ENCODE peak calls at places on chromosomes 6 and 20, in five cellular contexts. One of them, this sample, is unnamed.
A peak's percentile ranks its signal among the peaks of the same experiment; 100 is the strongest.

GRCh38 chr6:35737413-35738211 is 780 bp downstream of the ARMC12 start:
- DNase-seq in stimulated activated CD8-positive, alpha-beta memory T cell treated with anti-CD3 and anti-CD28 coated beads, Interleukin-4, amount 100 ng/mL, for 24 hours: no peak
- DNase-seq in activated CD4-positive, alpha-beta T cell treated with anti-CD3 and anti-CD28 coated beads, Interleukin-2, amount 50 U/mL, for 24 hours: no peak
- DNase-seq in IMR-90: peak; percentile 87
- DNase-seq in GM13977: peak; percentile 79
- DNase-seq in this sample: peak; percentile 50

GRCh38 chr20:16574656-16575355 is 1.6 kb upstream of the KIF16B start:
- DNase-seq in IMR-90: peak; percentile 68
- DNase-seq in activated CD4-positive, alpha-beta T cell treated with anti-CD3 and anti-CD28 coated beads, Interleukin-2, amount 50 U/mL, for 24 hours: peak; percentile 79
- DNase-seq in stimulated activated CD8-positive, alpha-beta memory T cell treated with anti-CD3 and anti-CD28 coated beads, Interleukin-4, amount 100 ng/mL, for 24 hours: peak; percentile 73
- DNase-seq in GM13977: peak; percentile 83
- DNase-seq in this sample: peak; percentile 35

GRCh38 chr6:54981647-54982046 is 135.1 kb downstream of the FAM83B start:
- DNase-seq in activated CD4-positive, alpha-beta T cell treated with anti-CD3 and anti-CD28 coated beads, Interleukin-2, amount 50 U/mL, for 24 hours: no peak
- DNase-seq in GM13977: no peak
- DNase-seq in stimulated activated CD8-positive, alpha-beta memory T cell treated with anti-CD3 and anti-CD28 coated beads, Interleukin-4, amount 100 ng/mL, for 24 hours: no peak
- DNase-seq in IMR-90: peak; percentile 65
- DNase-seq in this sample: no peak

GRCh38 chr6:9205645-9206044 is 770.3 kb upstream of the SLC35B3 start:
- DNase-seq in activated CD4-positive, alpha-beta T cell treated with anti-CD3 and anti-CD28 coated beads, Interleukin-2, amount 50 U/mL, for 24 hours: no peak
- DNase-seq in IMR-90: no peak
- DNase-seq in stimulated activated CD8-positive, alpha-beta memory T cell treated with anti-CD3 and anti-CD28 coated beads, Interleukin-4, amount 100 ng/mL, for 24 hours: no peak
- DNase-seq in GM13977: no peak
- DNase-seq in this sample: no peak

GRCh38 chr6:116266803-116267202 is 12.9 kb downstream of the TSPYL1 start:
- DNase-seq in activated CD4-positive, alpha-beta T cell treated with anti-CD3 and anti-CD28 coated beads, Interleukin-2, amount 50 U/mL, for 24 hours: no peak
- DNase-seq in stimulated activated CD8-positive, alpha-beta memory T cell treated with anti-CD3 and anti-CD28 coated beads, Interleukin-4, amount 100 ng/mL, for 24 hours: no peak
- DNase-seq in GM13977: no peak
- DNase-seq in IMR-90: no peak
- DNase-seq in this sample: no peak

GRCh38 chr6:29559524-29560287 is at the start of gene UBD:
- DNase-seq in activated CD4-positive, alpha-beta T cell treated with anti-CD3 and anti-CD28 coated beads, Interleukin-2, amount 50 U/mL, for 24 hours: no peak
- DNase-seq in GM13977: no peak
- DNase-seq in IMR-90: no peak
- DNase-seq in stimulated activated CD8-positive, alpha-beta memory T cell treated with anti-CD3 and anti-CD28 coated beads, Interleukin-4, amount 100 ng/mL, for 24 hours: no peak
- DNase-seq in this sample: no peak

GRCh38 chr20:57977588-57977987 is 250.9 kb downstream of the ANKRD60 start:
- DNase-seq in IMR-90: no peak
- DNase-seq in GM13977: no peak
- DNase-seq in activated CD4-positive, alpha-beta T cell treated with anti-CD3 and anti-CD28 coated beads, Interleukin-2, amount 50 U/mL, for 24 hours: no peak
- DNase-seq in stimulated activated CD8-positive, alpha-beta memory T cell treated with anti-CD3 and anti-CD28 coated beads, Interleukin-4, amount 100 ng/mL, for 24 hours: no peak
- DNase-seq in this sample: no peak

GRCh38 chr6:43758617-43759050 is 11.4 kb upstream of the VEGFA start:
- DNase-seq in IMR-90: no peak
- DNase-seq in stimulated activated CD8-positive, alpha-beta memory T cell treated with anti-CD3 and anti-CD28 coated beads, Interleukin-4, amount 100 ng/mL, for 24 hours: no peak
- DNase-seq in activated CD4-positive, alpha-beta T cell treated with anti-CD3 and anti-CD28 coated beads, Interleukin-2, amount 50 U/mL, for 24 hours: no peak
- DNase-seq in GM13977: peak; percentile 60
- DNase-seq in this sample: no peak

GRCh38 chr6:26124550-26125014 is 37.4 kb downstream of the HFE start:
- DNase-seq in stimulated activated CD8-positive, alpha-beta memory T cell treated with anti-CD3 and anti-CD28 coated beads, Interleukin-4, amount 100 ng/mL, for 24 hours: no peak
- DNase-seq in IMR-90: no peak
- DNase-seq in activated CD4-positive, alpha-beta T cell treated with anti-CD3 and anti-CD28 coated beads, Interleukin-2, amount 50 U/mL, for 24 hours: peak; percentile 25
- DNase-seq in GM13977: no peak
- DNase-seq in this sample: no peak

GRCh38 chr20:36601546-36601945 is 4.0 kb upstream of the RAB5IF start:
- DNase-seq in IMR-90: no peak
- DNase-seq in activated CD4-positive, alpha-beta T cell treated with anti-CD3 and anti-CD28 coated beads, Interleukin-2, amount 50 U/mL, for 24 hours: no peak
- DNase-seq in GM13977: no peak
- DNase-seq in stimulated activated CD8-positive, alpha-beta memory T cell treated with anti-CD3 and anti-CD28 coated beads, Interleukin-4, amount 100 ng/mL, for 24 hours: no peak
- DNase-seq in this sample: no peak

GRCh38 chr20:36311854-36312723 is 6.0 kb downstream of the DLGAP4 start:
- DNase-seq in activated CD4-positive, alpha-beta T cell treated with anti-CD3 and anti-CD28 coated beads, Interleukin-2, amount 50 U/mL, for 24 hours: no peak
- DNase-seq in stimulated activated CD8-positive, alpha-beta memory T cell treated with anti-CD3 and anti-CD28 coated beads, Interleukin-4, amount 100 ng/mL, for 24 hours: no peak
- DNase-seq in IMR-90: no peak
- DNase-seq in GM13977: peak; percentile 16
- DNase-seq in this sample: peak; percentile 8

GRCh38 chr6:45420083-45420908 is 42.6 kb upstream of the SUPT3H start:
- DNase-seq in GM13977: peak; percentile 13
- DNase-seq in stimulated activated CD8-positive, alpha-beta memory T cell treated with anti-CD3 and anti-CD28 coated beads, Interleukin-4, amount 100 ng/mL, for 24 hours: peak; percentile 41
- DNase-seq in IMR-90: peak; percentile 64
- DNase-seq in activated CD4-positive, alpha-beta T cell treated with anti-CD3 and anti-CD28 coated beads, Interleukin-2, amount 50 U/mL, for 24 hours: peak; percentile 60
- DNase-seq in this sample: no peak

GRCh38 chr20:58695895-58696375 is 3.3 kb downstream of the NPEPL1 start:
- DNase-seq in GM13977: no peak
- DNase-seq in stimulated activated CD8-positive, alpha-beta memory T cell treated with anti-CD3 and anti-CD28 coated beads, Interleukin-4, amount 100 ng/mL, for 24 hours: no peak
- DNase-seq in activated CD4-positive, alpha-beta T cell treated with anti-CD3 and anti-CD28 coated beads, Interleukin-2, amount 50 U/mL, for 24 hours: no peak
- DNase-seq in IMR-90: no peak
- DNase-seq in this sample: no peak

GRCh38 chr6:20033697-20034407 is 178.4 kb downstream of the MBOAT1 start:
- DNase-seq in GM13977: no peak
- DNase-seq in activated CD4-positive, alpha-beta T cell treated with anti-CD3 and anti-CD28 coated beads, Interleukin-2, amount 50 U/mL, for 24 hours: no peak
- DNase-seq in IMR-90: no peak
- DNase-seq in stimulated activated CD8-positive, alpha-beta memory T cell treated with anti-CD3 and anti-CD28 coated beads, Interleukin-4, amount 100 ng/mL, for 24 hours: no peak
- DNase-seq in this sample: no peak

GRCh38 chr6:11766589-11767450 is 11.8 kb downstream of the ADTRP start:
- DNase-seq in GM13977: no peak
- DNase-seq in stimulated activated CD8-positive, alpha-beta memory T cell treated with anti-CD3 and anti-CD28 coated beads, Interleukin-4, amount 100 ng/mL, for 24 hours: no peak
- DNase-seq in IMR-90: peak; percentile 98
- DNase-seq in activated CD4-positive, alpha-beta T cell treated with anti-CD3 and anti-CD28 coated beads, Interleukin-2, amount 50 U/mL, for 24 hours: no peak
- DNase-seq in this sample: no peak

GRCh38 chr6:137190710-137191109 is 17.3 kb upstream of the IL22RA2 start:
- DNase-seq in activated CD4-positive, alpha-beta T cell treated with anti-CD3 and anti-CD28 coated beads, Interleukin-2, amount 50 U/mL, for 24 hours: no peak
- DNase-seq in IMR-90: no peak
- DNase-seq in GM13977: no peak
- DNase-seq in stimulated activated CD8-positive, alpha-beta memory T cell treated with anti-CD3 and anti-CD28 coated beads, Interleukin-4, amount 100 ng/mL, for 24 hours: no peak
- DNase-seq in this sample: no peak

GRCh38 chr6:68196645-68197044 is 438.4 kb upstream of the ADGRB3 start:
- DNase-seq in IMR-90: no peak
- DNase-seq in GM13977: no peak
- DNase-seq in stimulated activated CD8-positive, alpha-beta memory T cell treated with anti-CD3 and anti-CD28 coated beads, Interleukin-4, amount 100 ng/mL, for 24 hours: no peak
- DNase-seq in activated CD4-positive, alpha-beta T cell treated with anti-CD3 and anti-CD28 coated beads, Interleukin-2, amount 50 U/mL, for 24 hours: no peak
- DNase-seq in this sample: no peak

GRCh38 chr20:41362748-41363140 is 3.9 kb downstream of the EMILIN3 start:
- DNase-seq in activated CD4-positive, alpha-beta T cell treated with anti-CD3 and anti-CD28 coated beads, Interleukin-2, amount 50 U/mL, for 24 hours: no peak
- DNase-seq in IMR-90: no peak
- DNase-seq in GM13977: no peak
- DNase-seq in stimulated activated CD8-positive, alpha-beta memory T cell treated with anti-CD3 and anti-CD28 coated beads, Interleukin-4, amount 100 ng/mL, for 24 hours: no peak
- DNase-seq in this sample: no peak

GRCh38 chr6:169844946-169845345 is 93.5 kb downstream of the ERMARD start:
- DNase-seq in stimulated activated CD8-positive, alpha-beta memory T cell treated with anti-CD3 and anti-CD28 coated beads, Interleukin-4, amount 100 ng/mL, for 24 hours: no peak
- DNase-seq in GM13977: no peak
- DNase-seq in activated CD4-positive, alpha-beta T cell treated with anti-CD3 and anti-CD28 coated beads, Interleukin-2, amount 50 U/mL, for 24 hours: no peak
- DNase-seq in IMR-90: no peak
- DNase-seq in this sample: no peak

GRCh38 chr6:113564401-113565161 is 292.6 kb upstream of the MARCKS start:
- DNase-seq in activated CD4-positive, alpha-beta T cell treated with anti-CD3 and anti-CD28 coated beads, Interleukin-2, amount 50 U/mL, for 24 hours: no peak
- DNase-seq in stimulated activated CD8-positive, alpha-beta memory T cell treated with anti-CD3 and anti-CD28 coated beads, Interleukin-4, amount 100 ng/mL, for 24 hours: no peak
- DNase-seq in GM13977: peak; percentile 18
- DNase-seq in IMR-90: peak; percentile 92
- DNase-seq in this sample: no peak

GRCh38 chr6:6730831-6731230 is 142.3 kb downstream of the LY86 start:
- DNase-seq in stimulated activated CD8-positive, alpha-beta memory T cell treated with anti-CD3 and anti-CD28 coated beads, Interleukin-4, amount 100 ng/mL, for 24 hours: no peak
- DNase-seq in GM13977: no peak
- DNase-seq in activated CD4-positive, alpha-beta T cell treated with anti-CD3 and anti-CD28 coated beads, Interleukin-2, amount 50 U/mL, for 24 hours: no peak
- DNase-seq in IMR-90: peak; percentile 94
- DNase-seq in this sample: no peak

GRCh38 chr6:16548121-16548520 is 213.1 kb downstream of the ATXN1 start:
- DNase-seq in IMR-90: peak; percentile 74
- DNase-seq in GM13977: no peak
- DNase-seq in activated CD4-positive, alpha-beta T cell treated with anti-CD3 and anti-CD28 coated beads, Interleukin-2, amount 50 U/mL, for 24 hours: no peak
- DNase-seq in stimulated activated CD8-positive, alpha-beta memory T cell treated with anti-CD3 and anti-CD28 coated beads, Interleukin-4, amount 100 ng/mL, for 24 hours: no peak
- DNase-seq in this sample: no peak

GRCh38 chr6:39266375-39266774 is 37.1 kb upstream of the KCNK5 start:
- DNase-seq in stimulated activated CD8-positive, alpha-beta memory T cell treated with anti-CD3 and anti-CD28 coated beads, Interleukin-4, amount 100 ng/mL, for 24 hours: no peak
- DNase-seq in activated CD4-positive, alpha-beta T cell treated with anti-CD3 and anti-CD28 coated beads, Interleukin-2, amount 50 U/mL, for 24 hours: no peak
- DNase-seq in GM13977: no peak
- DNase-seq in IMR-90: no peak
- DNase-seq in this sample: no peak

GRCh38 chr6:161498359-161498758 is 224.5 kb upstream of the AGPAT4 start:
- DNase-seq in IMR-90: peak; percentile 61
- DNase-seq in GM13977: no peak
- DNase-seq in activated CD4-positive, alpha-beta T cell treated with anti-CD3 and anti-CD28 coated beads, Interleukin-2, amount 50 U/mL, for 24 hours: no peak
- DNase-seq in stimulated activated CD8-positive, alpha-beta memory T cell treated with anti-CD3 and anti-CD28 coated beads, Interleukin-4, amount 100 ng/mL, for 24 hours: no peak
- DNase-seq in this sample: no peak

GRCh38 chr20:58636983-58637421 is 14.1 kb upstream of the STX16 start:
- DNase-seq in activated CD4-positive, alpha-beta T cell treated with anti-CD3 and anti-CD28 coated beads, Interleukin-2, amount 50 U/mL, for 24 hours: no peak
- DNase-seq in IMR-90: no peak
- DNase-seq in stimulated activated CD8-positive, alpha-beta memory T cell treated with anti-CD3 and anti-CD28 coated beads, Interleukin-4, amount 100 ng/mL, for 24 hours: no peak
- DNase-seq in GM13977: no peak
- DNase-seq in this sample: no peak

GRCh38 chr20:16562259-16562658 is 11.0 kb downstream of the KIF16B start:
- DNase-seq in GM13977: no peak
- DNase-seq in activated CD4-positive, alpha-beta T cell treated with anti-CD3 and anti-CD28 coated beads, Interleukin-2, amount 50 U/mL, for 24 hours: no peak
- DNase-seq in IMR-90: no peak
- DNase-seq in stimulated activated CD8-positive, alpha-beta memory T cell treated with anti-CD3 and anti-CD28 coated beads, Interleukin-4, amount 100 ng/mL, for 24 hours: no peak
- DNase-seq in this sample: no peak

GRCh38 chr6:6984585-6985366 is 123.0 kb upstream of the RREB1 start:
- DNase-seq in GM13977: no peak
- DNase-seq in stimulated activated CD8-positive, alpha-beta memory T cell treated with anti-CD3 and anti-CD28 coated beads, Interleukin-4, amount 100 ng/mL, for 24 hours: no peak
- DNase-seq in IMR-90: no peak
- DNase-seq in activated CD4-positive, alpha-beta T cell treated with anti-CD3 and anti-CD28 coated beads, Interleukin-2, amount 50 U/mL, for 24 hours: no peak
- DNase-seq in this sample: no peak